ENCODE peak calls at places on chromosomes 1 and 21, in five cellular contexts. Z is PC-9, N is astrocyte of the cerebellum, R is tibial artery, S is psoas muscle. F is an unnamed sample.

GRCh38 chr1:150925080-150925479 is 1.1 kb upstream of the SETDB1 start:
- DNase-seq in Z (no peak), N (no peak), R (no peak), S (no peak), F (no peak)

GRCh38 chr21:45228171-45228641 is 59.5 kb downstream of the POFUT2 start:
- DNase-seq in Z (peak; percentile 79), N (peak; percentile 99), R (peak; percentile 71), S (peak; percentile 47), F (peak; percentile 67)

GRCh38 chr1:43315963-43316737 is 15.4 kb downstream of the TIE1 start:
- DNase-seq in Z (no peak), N (no peak), R (no peak), S (no peak), F (no peak)

GRCh38 chr1:203135636-203136305 is 8.2 kb downstream of the ADORA1 start:
- DNase-seq in Z (peak; percentile 73), N (no peak), R (no peak), S (no peak), F (no peak)

GRCh38 chr1:236608930-236609726 is 4.8 kb upstream of the HEATR1 start:
- DNase-seq in Z (peak; percentile 49), N (peak; percentile 22), R (peak; percentile 34), S (peak; percentile 44), F (no peak)

GRCh38 chr1:106921186-106921585 is 135.3 kb upstream of the PRMT6 start:
- DNase-seq in Z (no peak), N (peak; percentile 9), R (no peak), S (no peak), F (no peak)

GRCh38 chr1:41493117-41493536 is 8.6 kb upstream of the EDN2 start:
- DNase-seq in Z (peak; percentile 86), N (peak; percentile 29), R (no peak), S (peak; percentile 16), F (no peak)

GRCh38 chr1:29830916-29831315 is 594.6 kb downstream of the PTPRU start:
- DNase-seq in Z (no peak), N (no peak), R (no peak), S (no peak), F (no peak)

GRCh38 chr1:231091853-231092301 is 51.8 kb upstream of the FAM89A start:
- DNase-seq in Z (no peak), N (no peak), R (no peak), S (no peak), F (no peak)

GRCh38 chr1:20484526-20485462 is 1.2 kb downstream of the CAMK2N1 start:
- DNase-seq in Z (no peak), N (no peak), R (no peak), S (peak; percentile 27), F (no peak)

GRCh38 chr1:46301406-46302090 is 1.9 kb downstream of the LRRC41 start:
- DNase-seq in Z (no peak), N (no peak), R (peak; percentile 42), S (no peak), F (no peak)

GRCh38 chr1:111538343-111539035 is 35.1 kb upstream of the ADORA3 start:
- DNase-seq in Z (peak; percentile 62), N (peak; percentile 44), R (no peak), S (no peak), F (no peak)

GRCh38 chr21:26565546-26565945 is 7.5 kb downstream of the CYYR1 start:
- DNase-seq in Z (no peak), N (no peak), R (no peak), S (no peak), F (no peak)

GRCh38 chr1:187942986-187943385 is 1114.2 kb downstream of the PLA2G4A start:
- DNase-seq in Z (no peak), N (no peak), R (no peak), S (no peak), F (no peak)

GRCh38 chr1:193633991-193634390 is 447.6 kb upstream of the B3GALT2 start:
- DNase-seq in Z (no peak), N (no peak), R (no peak), S (no peak), F (no peak)
- TF ChIP-seq CTCF in Z (no peak), N (no peak), R (no peak), S (no peak), F (no peak)

GRCh38 chr1:66532798-66533783 is 862 bp upstream of the SGIP1 start:
- DNase-seq in Z (no peak), N (peak; percentile 44), R (peak; percentile 25), S (peak; percentile 23), F (no peak)
- H3K4me3 ChIP-seq in Z (no peak overlapping the region), N (peak overlapping the region; percentile 48), R (peak overlapping the region; percentile 57), S (peak overlapping the region; percentile 60), F (peak overlapping the region; percentile 56)

GRCh38 chr1:181504294-181505115 is 21.2 kb downstream of the CACNA1E start:
- DNase-seq in Z (no peak), N (no peak), R (no peak), S (no peak), F (no peak)
- TF ChIP-seq CTCF in Z (peak; percentile 29), N (peak; percentile 21), R (no peak), S (no peak), F (no peak)

DNA sequence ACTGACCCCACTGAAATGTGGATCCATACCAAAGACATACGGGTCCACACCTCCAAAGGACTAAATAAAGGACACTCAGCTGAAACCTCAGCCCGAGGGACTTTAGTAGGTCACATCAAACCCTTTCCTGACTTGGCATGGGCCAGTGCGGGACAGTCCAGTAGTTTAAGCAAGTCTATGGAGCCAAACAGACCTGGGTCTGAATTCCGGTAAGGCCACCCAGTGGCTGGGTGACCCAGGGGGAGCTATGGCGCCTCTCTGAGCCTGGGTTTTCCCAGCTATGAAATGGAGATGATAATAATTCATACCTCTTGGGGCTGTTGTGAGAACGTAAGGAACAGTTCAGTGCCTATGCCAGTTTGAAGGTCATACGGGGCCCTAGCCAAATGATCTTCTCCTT is 36.2 kb upstream of the ZBTB40 start:
- DNase-seq in Z (no peak), N (no peak), R (no peak), S (no peak), F (no peak)
- H3K4me3 ChIP-seq in Z (no peak overlapping the region), N (no peak overlapping the region), R (no peak overlapping the region), S (no peak overlapping the region), F (no peak overlapping the region)

F was measured in tibial nerve.